ENCODE peak calls at places on chromosomes 2 and 18, in four cellular contexts. One of them, this sample, is unnamed.

GRCh38 chr2:203594541-203594940 is 59.4 kb upstream of the RAPH1 start:
- DNase-seq in AG04449: peak
- DNase-seq in mucosa of descending colon: no peak
- DNase-seq in GM20000: no peak
- DNase-seq in this sample: no peak

GRCh38 chr18:38790786-38791185 is 1225.2 kb upstream of the CELF4 start:
- DNase-seq in AG04449: no peak
- DNase-seq in mucosa of descending colon: no peak
- DNase-seq in GM20000: no peak
- DNase-seq in this sample: no peak

GRCh38 chr2:168751104-168751768 is 51.2 kb upstream of the NOSTRIN start:
- DNase-seq in AG04449: no peak
- DNase-seq in mucosa of descending colon: no peak
- DNase-seq in GM20000: peak
- DNase-seq in this sample: no peak

GRCh38 chr18:26948703-26949102 is 83.2 kb upstream of the AQP4 start:
- DNase-seq in AG04449: no peak
- DNase-seq in mucosa of descending colon: no peak
- DNase-seq in GM20000: no peak
- DNase-seq in this sample: no peak

GRCh38 chr18:72692595-72692994 is 148.5 kb upstream of the CBLN2 start:
- DNase-seq in AG04449: no peak
- DNase-seq in mucosa of descending colon: no peak
- DNase-seq in GM20000: no peak
- DNase-seq in this sample: no peak

GRCh38 chr18:23380817-23381216 is 72.3 kb upstream of the RIOK3 start:
- DNase-seq in AG04449: no peak
- DNase-seq in mucosa of descending colon: no peak
- DNase-seq in GM20000: no peak
- DNase-seq in this sample: no peak

GRCh38 chr2:237774811-237775553 is 23.6 kb upstream of the RBM44 start:
- DNase-seq in AG04449: no peak
- DNase-seq in mucosa of descending colon: peak
- DNase-seq in GM20000: peak
- DNase-seq in this sample: peak

GRCh38 chr2:227378371-227378782 is 729 bp downstream of the TM4SF20 start:
- DNase-seq in AG04449: no peak
- DNase-seq in mucosa of descending colon: no peak
- DNase-seq in GM20000: no peak
- DNase-seq in this sample: no peak

GRCh38 chr2:241947401-241947800 is 77.9 kb downstream of the RTP5 start:
- DNase-seq in AG04449: no peak
- DNase-seq in mucosa of descending colon: no peak
- DNase-seq in GM20000: no peak
- DNase-seq in this sample: no peak

GRCh38 chr2:229445013-229445412 is 173.9 kb upstream of the PID1 start:
- DNase-seq in AG04449: peak
- DNase-seq in mucosa of descending colon: no peak
- DNase-seq in GM20000: no peak
- DNase-seq in this sample: no peak

GRCh38 chr2:12504443-12504842 is 212.3 kb upstream of the TRIB2 start:
- DNase-seq in AG04449: no peak
- DNase-seq in mucosa of descending colon: no peak
- DNase-seq in GM20000: no peak
- DNase-seq in this sample: no peak

GRCh38 chr2:180324191-180324590 is 317.1 kb upstream of the CWC22 start:
- DNase-seq in AG04449: no peak
- DNase-seq in mucosa of descending colon: no peak
- DNase-seq in GM20000: no peak
- DNase-seq in this sample: no peak

DNA sequence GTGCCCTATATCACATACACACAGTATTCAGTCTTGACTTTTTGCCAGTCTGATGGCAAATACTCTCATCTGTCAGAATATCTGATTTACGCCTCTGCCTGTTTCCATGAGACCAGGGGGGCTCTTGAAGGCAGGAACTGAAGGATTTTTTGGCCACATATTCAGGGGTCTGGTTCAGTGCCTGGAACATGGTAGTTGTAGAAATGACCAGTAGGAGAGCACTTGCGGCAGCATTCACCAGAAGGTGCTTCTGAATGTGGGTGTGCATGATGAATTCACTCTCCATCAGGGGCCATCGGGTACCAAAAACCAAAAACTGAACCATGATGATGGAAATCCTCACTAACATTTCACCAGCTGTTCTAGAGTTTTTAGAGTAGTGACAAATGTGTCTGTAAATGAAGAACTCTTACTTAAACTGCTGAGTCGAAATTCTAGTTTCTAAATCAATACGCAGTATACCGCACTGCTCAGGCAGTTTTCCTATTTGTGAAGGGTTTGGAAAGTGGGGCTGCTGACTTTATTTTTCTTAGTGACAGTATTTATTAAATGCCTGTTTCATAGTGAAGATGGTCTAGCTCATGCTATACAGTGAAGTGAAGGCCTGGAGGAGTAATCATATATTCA is 54.6 kb downstream of the MERTK start:
- DNase-seq in AG04449: no peak
- DNase-seq in mucosa of descending colon: no peak
- DNase-seq in GM20000: no peak
- DNase-seq in this sample: no peak
- TF ChIP-seq CTCF in AG04449: no peak
- TF ChIP-seq CTCF in mucosa of descending colon: no peak
- TF ChIP-seq CTCF in GM20000: no peak
- TF ChIP-seq CTCF in this sample: no peak

DNA sequence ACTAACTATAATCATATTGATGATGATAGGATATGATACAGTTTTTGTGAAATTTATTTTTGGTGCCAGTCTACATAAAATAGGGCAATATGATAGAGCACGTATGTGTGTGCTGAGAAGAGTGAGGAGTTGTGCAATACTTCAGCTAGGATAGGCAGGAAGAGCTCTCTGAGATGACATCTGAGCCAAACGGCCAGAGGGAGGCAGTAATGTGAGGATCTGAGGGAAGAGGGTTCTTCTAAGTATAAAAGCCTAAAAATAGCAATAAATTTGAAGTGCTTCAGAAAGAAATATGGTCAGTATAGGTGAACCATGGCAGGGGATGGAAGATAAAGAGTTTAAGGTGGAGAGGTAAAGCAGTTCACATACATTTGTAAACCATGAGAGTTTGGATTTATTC is 102.5 kb downstream of the OLA1 start:
- DNase-seq in AG04449: no peak
- DNase-seq in mucosa of descending colon: no peak
- DNase-seq in GM20000: no peak
- DNase-seq in this sample: no peak
- TF ChIP-seq CTCF in AG04449: no peak
- TF ChIP-seq CTCF in mucosa of descending colon: no peak
- TF ChIP-seq CTCF in GM20000: peak
- TF ChIP-seq CTCF in this sample: no peak

DNA sequence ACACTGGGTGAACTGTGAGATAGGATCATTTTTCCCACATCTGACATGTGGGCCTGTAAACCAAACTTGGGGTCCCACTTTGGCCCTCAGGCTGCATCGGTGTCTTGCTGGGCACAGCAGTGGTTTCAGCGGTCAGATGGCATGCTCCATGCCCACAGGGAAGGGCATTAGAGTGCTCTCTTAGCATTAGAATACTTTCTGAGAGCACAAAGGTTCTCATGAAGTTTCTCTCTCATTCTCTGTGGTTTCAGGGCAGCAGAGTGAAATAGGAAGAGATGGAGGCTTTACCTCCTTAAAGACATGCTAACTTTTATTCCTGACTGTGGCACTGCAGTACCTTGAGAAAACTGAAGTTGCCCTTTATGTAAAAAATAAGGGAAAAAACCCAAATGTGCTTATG is 36.6 kb upstream of the GATA6 start:
- DNase-seq in AG04449: no peak
- DNase-seq in mucosa of descending colon: no peak
- DNase-seq in GM20000: no peak
- DNase-seq in this sample: no peak
- TF ChIP-seq CTCF in AG04449: no peak
- TF ChIP-seq CTCF in mucosa of descending colon: no peak
- TF ChIP-seq CTCF in GM20000: no peak
- TF ChIP-seq CTCF in this sample: no peak

GRCh38 chr18:57122906-57123510 is 23.9 kb upstream of the BOD1L2 start:
- DNase-seq in AG04449: no peak
- DNase-seq in mucosa of descending colon: no peak
- DNase-seq in GM20000: no peak
- DNase-seq in this sample: no peak
- TF ChIP-seq CTCF in AG04449: no peak
- TF ChIP-seq CTCF in mucosa of descending colon: no peak
- TF ChIP-seq CTCF in GM20000: no peak
- TF ChIP-seq CTCF in this sample: no peak

DNA sequence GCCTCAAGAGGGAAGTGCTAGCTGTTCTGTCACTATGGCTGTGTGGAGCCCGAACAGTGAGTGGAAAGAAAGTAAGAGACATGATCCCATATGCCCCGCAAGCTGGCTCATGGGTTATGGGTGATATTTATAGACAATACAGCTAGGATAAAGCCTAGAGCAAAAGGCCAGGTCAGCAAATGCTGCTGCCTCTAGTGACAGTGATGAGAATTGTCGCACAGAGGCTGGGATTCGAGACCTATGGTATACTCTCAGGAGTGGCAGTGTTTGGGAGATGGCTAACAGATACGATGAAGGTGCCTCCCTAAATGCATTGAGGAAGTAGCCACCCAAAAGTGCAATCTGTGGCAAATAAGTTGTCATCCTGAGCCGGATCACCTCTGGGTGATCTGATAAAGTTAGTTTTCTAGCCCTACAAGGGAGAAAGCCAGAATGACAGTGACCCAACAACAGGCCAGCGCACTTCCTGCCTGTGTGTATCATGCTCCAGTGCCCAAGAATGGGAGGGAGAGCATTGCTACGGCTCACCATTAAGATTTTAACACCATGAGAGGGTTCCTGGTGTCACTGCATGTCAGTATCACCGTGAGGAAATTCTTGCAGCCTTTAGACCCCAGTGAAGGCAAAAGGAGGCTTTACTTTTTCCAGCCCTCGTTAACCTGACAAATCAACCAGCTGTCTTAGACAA is 92.3 kb upstream of the TGFA start:
- DNase-seq in AG04449: no peak
- DNase-seq in mucosa of descending colon: no peak
- DNase-seq in GM20000: no peak
- DNase-seq in this sample: no peak
- TF ChIP-seq CTCF in AG04449: no peak
- TF ChIP-seq CTCF in mucosa of descending colon: no peak
- TF ChIP-seq CTCF in GM20000: no peak
- TF ChIP-seq CTCF in this sample: peak

DNA sequence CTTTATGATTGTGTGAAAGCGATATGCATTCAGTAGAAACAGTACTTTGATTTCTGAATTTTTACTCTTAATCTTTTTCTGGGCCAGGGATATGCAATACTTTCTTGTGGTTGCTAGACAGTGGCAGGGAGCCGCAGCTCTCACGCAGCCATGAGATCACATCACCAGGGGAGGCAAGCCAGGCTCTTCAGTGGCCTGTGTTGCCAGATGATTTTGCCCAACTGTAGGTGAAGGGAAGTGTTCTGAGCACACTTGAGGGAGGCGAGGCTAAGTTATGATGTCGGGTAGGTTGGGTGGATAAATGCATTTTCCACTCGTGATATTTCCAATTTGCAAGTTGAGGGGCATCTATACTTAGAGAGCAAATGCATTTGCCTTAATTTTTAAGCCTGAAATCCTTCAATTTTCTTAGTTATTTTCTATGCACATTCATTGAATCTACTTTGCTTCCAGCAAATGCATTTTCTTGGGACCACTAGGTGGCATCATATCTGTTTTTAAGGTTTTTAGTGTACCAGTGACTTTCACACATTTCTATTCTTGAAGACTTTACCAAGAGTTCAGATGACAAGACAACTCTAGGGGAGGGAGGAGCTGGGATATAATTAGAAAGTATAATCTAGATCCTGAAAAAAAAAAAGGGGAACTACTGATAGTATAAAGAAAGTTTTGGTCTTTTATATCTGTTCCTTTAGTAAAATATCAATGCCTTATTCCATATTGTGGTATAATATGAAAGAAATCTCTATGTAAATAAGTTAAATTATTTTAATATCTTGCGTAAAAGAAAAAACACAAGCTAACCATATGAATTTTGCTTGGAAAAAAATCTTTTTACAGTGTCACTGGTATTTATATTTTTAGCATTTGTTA is 643.3 kb downstream of the SOCS6 start:
- DNase-seq in AG04449: no peak
- DNase-seq in mucosa of descending colon: no peak
- DNase-seq in GM20000: peak
- DNase-seq in this sample: no peak
- TF ChIP-seq CTCF in AG04449: no peak
- TF ChIP-seq CTCF in mucosa of descending colon: no peak
- TF ChIP-seq CTCF in GM20000: peak
- TF ChIP-seq CTCF in this sample: peak

GRCh38 chr2:141534671-141535359 is 596.0 kb downstream of the LRP1B start:
- DNase-seq in AG04449: no peak
- DNase-seq in mucosa of descending colon: no peak
- DNase-seq in GM20000: peak
- DNase-seq in this sample: no peak

GRCh38 chr2:141526760-141527159 is 604.1 kb downstream of the LRP1B start:
- DNase-seq in AG04449: no peak
- DNase-seq in mucosa of descending colon: no peak
- DNase-seq in GM20000: no peak
- DNase-seq in this sample: no peak

GRCh38 chr2:141524777-141525176 is 606.0 kb downstream of the LRP1B start:
- DNase-seq in AG04449: no peak
- DNase-seq in mucosa of descending colon: no peak
- DNase-seq in GM20000: no peak
- DNase-seq in this sample: no peak

GRCh38 chr2:141528990-141529389 is 601.8 kb downstream of the LRP1B start:
- DNase-seq in AG04449: no peak
- DNase-seq in mucosa of descending colon: no peak
- DNase-seq in GM20000: peak
- DNase-seq in this sample: no peak

DNA sequence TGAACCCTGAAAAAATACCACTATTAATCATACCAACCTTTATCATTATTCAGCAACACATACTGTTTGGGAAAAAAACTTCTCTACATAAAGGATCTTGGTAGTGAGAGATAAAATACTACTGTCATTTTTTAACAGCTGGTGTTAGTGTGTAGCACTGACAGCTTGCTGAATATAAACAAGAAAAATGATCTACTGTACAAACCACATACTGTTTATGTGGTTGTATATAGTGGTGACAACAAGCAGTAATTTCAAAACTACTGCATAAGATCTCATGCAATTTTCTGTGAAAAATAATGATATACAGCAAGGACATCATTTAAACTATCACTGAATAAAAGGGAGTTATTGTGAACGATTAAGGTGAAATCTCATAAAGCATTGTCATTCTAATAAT is 601.1 kb downstream of the LRP1B start:
- DNase-seq in AG04449: no peak
- DNase-seq in mucosa of descending colon: no peak
- DNase-seq in GM20000: no peak
- DNase-seq in this sample: no peak
- TF ChIP-seq CTCF in AG04449: no peak
- TF ChIP-seq CTCF in mucosa of descending colon: no peak
- TF ChIP-seq CTCF in GM20000: no peak
- TF ChIP-seq CTCF in this sample: no peak